ENCODE peak calls at places on chromosomes 2 and 18, in five cellular contexts. G is IMR-90, Y is uterus, B is suprapubic skin, L is heart left ventricle. Z is an unnamed sample.

GRCh38 chr2:165697727-165698620 is 96.1 kb downstream of the GALNT3 start:
- DNase-seq in G (no peak), B (no peak), L (no peak), Y (no peak), Z (no peak)

GRCh38 chr2:159921752-159922404 is 123.9 kb upstream of the CD302 start:
- DNase-seq in B (peak; percentile 78), Y (peak; percentile 59), L (peak; percentile 64), G (peak; percentile 35), Z (peak; percentile 55)

GRCh38 chr18:10935588-10935987 is 213.8 kb downstream of the PIEZO2 start:
- DNase-seq in L (no peak), Y (no peak), B (no peak), G (no peak), Z (no peak)

GRCh38 chr2:171793691-171794678 is 100.1 kb downstream of the SLC25A12 start:
- DNase-seq in L (no peak), G (peak; percentile 6), B (no peak), Y (no peak), Z (no peak)

GRCh38 chr2:151043484-151043883 is 218.2 kb downstream of the RBM43 start:
- DNase-seq in Y (no peak), G (peak; percentile 91), L (no peak), B (no peak), Z (no peak)

GRCh38 chr2:46801731-46802664 is 113.6 kb downstream of the MCFD2 start:
- DNase-seq in Y (no peak), L (no peak), B (no peak), G (peak; percentile 60), Z (no peak)

GRCh38 chr2:214577769-214578168 is 166.9 kb downstream of the VWC2L start:
- DNase-seq in L (no peak), B (no peak), Y (no peak), G (no peak), Z (no peak)

GRCh38 chr2:9638532-9638931 is 7.7 kb upstream of the YWHAQ start:
- DNase-seq in G (peak; percentile 97), Y (peak; percentile 85), B (peak; percentile 88), L (peak; percentile 85), Z (no peak)

GRCh38 chr2:135825131-135825854 is 11.7 kb downstream of the LCT start:
- DNase-seq in L (no peak), Y (no peak), G (no peak), B (no peak), Z (no peak)

GRCh38 chr2:76958749-76959148 is 563.4 kb downstream of the LRRTM4 start:
- DNase-seq in L (no peak), B (no peak), G (no peak), Y (no peak), Z (no peak)

GRCh38 chr18:74836296-74837139 is 238.8 kb downstream of the ZNF407 start:
- DNase-seq in B (no peak), Y (no peak), L (peak; percentile 33), G (peak; percentile 72), Z (no peak)

GRCh38 chr18:7941533-7941932 is 374.4 kb downstream of the PTPRM start:
- DNase-seq in B (no peak), G (no peak), L (peak; percentile 23), Y (no peak), Z (no peak)

GRCh38 chr18:8231316-8231715 is 377.9 kb upstream of the RAB12 start:
- DNase-seq in G (peak; percentile 48), B (no peak), Y (no peak), L (no peak), Z (no peak)

GRCh38 chr2:26190369-26190768 is 17.5 kb downstream of the GAREM2 start:
- DNase-seq in G (no peak), Y (no peak), B (no peak), L (no peak), Z (no peak)

GRCh38 chr2:175698076-175698475 is 304.0 kb downstream of the LNPK start:
- DNase-seq in Y (no peak), B (no peak), G (no peak), L (no peak), Z (no peak)

DNA sequence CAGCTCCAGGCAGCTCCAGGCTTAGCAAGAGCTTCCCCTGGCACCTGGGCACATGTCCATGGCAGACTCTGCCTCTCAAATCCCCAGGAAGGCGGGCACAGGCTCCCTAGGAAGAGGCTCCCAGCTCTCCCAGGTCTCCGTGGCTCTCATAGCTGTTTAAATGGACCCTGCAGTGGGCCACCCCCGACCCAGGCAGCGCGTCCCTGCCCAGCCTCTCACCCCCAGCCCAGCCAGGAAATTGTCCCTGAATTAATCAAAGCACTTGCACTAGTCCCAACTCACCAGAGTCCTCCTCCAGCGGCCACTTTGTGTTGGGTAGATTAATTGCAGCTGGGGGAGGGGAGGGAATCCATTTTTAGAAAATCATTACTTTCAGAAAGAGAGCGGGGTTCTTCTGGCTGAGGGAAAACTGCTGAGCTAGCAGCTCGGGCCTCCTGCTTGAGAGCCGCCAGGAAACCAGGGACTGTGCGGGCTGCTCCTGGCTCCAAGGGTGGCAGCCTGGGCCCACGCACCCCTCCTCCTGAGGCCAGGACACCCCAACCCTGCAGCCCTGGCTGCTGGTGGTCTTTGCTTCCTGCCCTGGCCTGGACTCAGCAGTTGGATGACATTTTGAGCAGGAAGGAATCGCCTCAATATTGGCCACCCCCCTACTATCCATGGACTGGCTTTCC is 36.0 kb downstream of the SMAD7 start:
- DNase-seq in B (no peak), G (no peak), L (no peak), Y (peak; percentile 9), Z (no peak)
- TF ChIP-seq POLR2A in B (no peak), G (no peak), L (no peak), Y (no peak), Z (no peak)

GRCh38 chr2:230712443-230713330 is at the start of gene CAB39:
- DNase-seq in B (peak; percentile 91), Y (peak; percentile 87), L (peak; percentile 88), G (peak; percentile 86), Z (peak; percentile 83)
- TF ChIP-seq POLR2A in B (no peak), Y (peak; percentile 91), L (no peak), G (peak; percentile 87), Z (no peak)

GRCh38 chr2:15510552-15510951 is 50.6 kb downstream of the NBAS start:
- DNase-seq in G (no peak), Y (no peak), B (no peak), L (no peak), Z (no peak)
- TF ChIP-seq POLR2A in G (no peak), Y (no peak), B (no peak), L (no peak), Z (no peak)

DNA sequence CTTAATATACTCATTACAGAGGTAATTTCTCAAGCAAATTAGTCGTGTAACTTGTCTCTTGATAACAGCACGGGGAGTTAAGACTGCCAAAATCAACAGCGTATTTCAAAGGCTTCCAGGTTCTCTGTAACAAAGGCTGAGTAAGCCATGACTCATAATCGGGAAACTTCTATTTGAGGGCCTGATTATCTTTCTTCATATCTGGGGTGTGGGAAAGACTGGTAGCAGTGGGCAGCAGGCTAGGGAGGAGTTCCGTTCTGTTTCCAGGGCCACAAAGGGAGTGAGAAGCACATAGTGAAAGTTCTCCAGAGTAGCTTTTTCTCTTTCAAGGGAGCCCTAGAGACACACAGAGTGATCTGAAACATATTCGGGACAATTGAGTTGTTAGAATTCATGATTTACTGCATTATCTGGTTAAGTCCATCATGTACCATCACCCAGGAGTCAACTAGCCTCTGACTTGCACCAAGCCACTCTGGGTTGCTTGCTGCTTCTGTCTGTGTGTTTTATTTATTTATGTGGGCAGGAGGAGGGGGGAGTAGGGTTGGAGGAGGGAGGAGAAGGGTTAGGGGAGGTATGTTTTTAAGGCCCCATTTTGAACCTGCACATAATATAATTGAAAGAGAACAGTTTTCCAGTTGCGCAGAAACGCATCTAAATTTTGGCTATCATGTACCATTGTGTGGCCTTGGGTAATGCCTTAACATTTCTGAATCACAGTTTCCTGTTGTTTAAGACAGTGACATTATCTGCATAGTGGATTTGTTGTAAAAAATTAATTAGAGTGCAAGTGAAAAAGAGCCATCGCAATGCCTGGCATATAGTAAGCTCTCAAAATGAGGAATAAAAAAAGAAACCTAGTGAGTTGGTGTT is 80.5 kb upstream of the ITPRID2 start:
- DNase-seq in G (peak; percentile 93), B (no peak), Y (no peak), L (peak; percentile 36), Z (no peak)
- TF ChIP-seq POLR2A in G (no peak), B (no peak), Y (no peak), L (no peak), Z (no peak)

GRCh38 chr2:64989982-64990614 is 899 bp downstream of the SLC1A4 start:
- DNase-seq in G (no peak), B (peak; percentile 70), Y (peak; percentile 33), L (peak; percentile 15), Z (no peak)

GRCh38 chr2:64987963-64988419 is 1.2 kb upstream of the SLC1A4 start:
- DNase-seq in G (peak; percentile 94), L (no peak), B (no peak), Y (no peak), Z (no peak)

GRCh38 chr2:64988420-64989125 is 626 bp upstream of the SLC1A4 start:
- DNase-seq in L (peak; percentile 62), G (peak; percentile 89), Y (peak; percentile 67), B (peak; percentile 68), Z (peak; percentile 59)

GRCh38 chr2:64990823-64991222 is 1.6 kb downstream of the SLC1A4 start:
- DNase-seq in G (no peak), Y (no peak), L (no peak), B (no peak), Z (no peak)

GRCh38 chr2:64989126-64989981 is at the start of gene SLC1A4:
- DNase-seq in Y (peak; percentile 96), G (peak; percentile 88), L (peak; percentile 97), B (peak; percentile 91), Z (peak; percentile 80)
- TF ChIP-seq POLR2A in Y (peak; percentile 72), G (peak; percentile 73), L (peak; percentile 42), B (no peak), Z (peak; percentile 47)

DNA sequence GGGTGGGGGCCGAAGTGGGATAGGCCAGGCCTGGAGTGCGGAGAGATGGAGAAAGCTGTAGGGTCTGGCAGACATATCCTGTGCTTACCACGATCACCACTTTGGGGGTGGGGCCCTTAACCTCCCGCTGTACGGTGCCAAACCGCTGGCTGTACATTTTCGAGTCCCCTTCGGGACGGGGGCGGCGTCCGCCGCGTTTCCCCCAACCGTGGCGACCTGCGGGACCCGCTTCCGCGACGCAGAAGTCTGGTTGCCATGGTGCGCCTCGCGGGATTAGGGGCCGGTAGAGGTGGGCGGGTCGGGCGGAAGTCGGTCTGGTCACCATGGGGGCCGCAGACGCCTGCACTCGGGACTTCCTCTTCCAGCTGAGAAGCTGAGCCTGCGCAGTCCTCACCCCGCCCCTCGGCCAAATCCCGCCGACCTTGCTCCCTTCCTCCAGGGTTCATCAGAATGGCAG is at the start of gene CFAP53:
- DNase-seq in L (peak; percentile 94), B (peak; percentile 93), G (peak; percentile 84), Y (peak; percentile 88), Z (peak; percentile 94)
- TF ChIP-seq POLR2A in L (no peak), B (no peak), G (peak; percentile 21), Y (no peak), Z (no peak)

DNA sequence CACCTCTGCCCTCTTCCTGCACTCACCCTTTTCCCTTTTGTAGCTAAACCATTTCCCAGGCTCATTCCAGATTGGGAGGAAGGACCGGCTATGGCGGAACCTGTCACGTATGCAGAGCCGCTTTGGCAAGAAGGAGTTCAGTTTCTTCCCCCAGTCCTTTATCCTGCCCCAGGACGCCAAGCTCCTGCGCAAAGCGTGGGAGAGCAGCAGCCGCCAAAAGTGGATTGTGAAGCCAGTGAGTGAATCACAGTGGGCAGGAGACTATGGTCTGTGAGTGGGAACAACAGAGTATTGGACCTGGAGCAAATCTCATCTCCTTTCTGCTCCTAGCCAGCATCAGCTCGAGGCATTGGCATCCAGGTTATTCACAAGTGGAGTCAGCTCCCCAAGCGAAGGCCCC is 35.0 kb upstream of the CYP27A1 start:
- DNase-seq in Y (no peak), L (no peak), G (no peak), B (no peak), Z (no peak)
- TF ChIP-seq POLR2A in Y (no peak), L (no peak), G (no peak), B (no peak), Z (no peak)